ENCODE peak calls at places on chromosomes 6 and 20, in eight cellular contexts. W is dorsolateral prefrontal cortex, Y is mucosa of descending colon, A is heart right ventricle, Z is GM13977, O is left ventricle myocardium inferior, E is RWPE1, G is choroid plexus epithelial cell. X is an unnamed sample.

GRCh38 chr20:20363449-20364015 is 4.4 kb upstream of the INSM1 start:
- DNase-seq in G (no peak), E (no peak), Z (peak), Y (no peak), A (no peak), W (peak), O (no peak), X (no peak)

GRCh38 chr6:29953001-29953436 is 10.7 kb downstream of the HLA-A start:
- DNase-seq in W (no peak), A (no peak), Y (no peak), Z (no peak), O (no peak), G (no peak), E (peak), X (no peak)

GRCh38 chr20:48718914-48719578 is 108.8 kb downstream of the PREX1 start:
- DNase-seq in Y (peak), Z (no peak), G (no peak), E (no peak), A (no peak), W (no peak), O (no peak), X (no peak)

GRCh38 chr6:84601366-84601765 is 163.0 kb downstream of the TBX18 start:
- DNase-seq in Z (no peak), A (no peak), O (no peak), W (no peak), Y (no peak), G (no peak), E (no peak), X (no peak)

GRCh38 chr6:79821859-79822258 is 125.5 kb downstream of the ELOVL4 start:
- DNase-seq in O (no peak), A (no peak), G (peak), Z (no peak), E (peak), W (no peak), Y (no peak), X (no peak)

GRCh38 chr6:11093065-11093590 is 506 bp upstream of the SMIM13 start:
- DNase-seq in Y (no peak), E (peak), G (peak), O (no peak), W (no peak), A (no peak), Z (peak), X (no peak)

GRCh38 chr20:25319241-25320034 is 71.2 kb downstream of the ABHD12 start:
- DNase-seq in E (no peak), Z (no peak), A (no peak), Y (peak), W (no peak), O (no peak), G (no peak), X (no peak)

GRCh38 chr20:25081065-25081729 is 744 bp downstream of the VSX1 start:
- DNase-seq in W (no peak), Z (peak), G (no peak), E (peak), O (no peak), A (no peak), Y (peak), X (no peak)

DNA sequence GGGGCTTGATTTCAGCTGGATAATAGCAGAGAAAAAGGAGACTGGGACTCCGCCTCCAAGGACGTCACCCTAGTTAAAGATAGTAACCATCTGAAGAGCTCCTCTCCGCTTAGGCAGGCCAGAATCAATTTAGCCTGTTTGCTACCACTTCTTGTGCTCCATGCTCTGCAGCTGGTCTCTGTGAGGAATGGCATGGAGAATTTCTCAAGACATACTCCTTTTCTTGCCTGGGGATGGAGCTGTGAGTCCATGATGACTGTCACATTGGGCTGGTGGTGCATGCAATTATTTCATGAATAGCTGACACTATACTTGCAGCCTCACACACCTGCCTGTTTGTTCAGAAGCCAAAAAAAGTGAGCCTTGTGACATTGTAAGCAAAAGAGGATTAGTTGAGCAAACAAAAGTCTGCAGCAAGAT is 61.4 kb downstream of the TXLNB start:
- DNase-seq in Z (no peak), G (peak), O (no peak), W (no peak), E (no peak), Y (no peak), A (no peak), X (no peak)
- TF ChIP-seq CTCF in Z (peak), G (peak), O (peak), W (no peak), E (no peak), Y (no peak), A (no peak), X (peak)

GRCh38 chr6:160344281-160344680 is 3.9 kb upstream of the SLC22A3 start:
- DNase-seq in Y (no peak), W (no peak), A (no peak), E (peak), Z (no peak), O (no peak), G (no peak), X (no peak)

GRCh38 chr6:160347259-160348208 is 644 bp upstream of the SLC22A3 start:
- DNase-seq in A (no peak), O (no peak), Y (peak), Z (no peak), E (no peak), W (no peak), G (no peak), X (no peak)

GRCh38 chr6:160348209-160348551 is at the start of gene SLC22A3:
- DNase-seq in Y (peak), W (no peak), Z (no peak), E (peak), A (peak), O (peak), G (no peak), X (no peak)

GRCh38 chr6:160349837-160350236 is 1.7 kb downstream of the SLC22A3 start:
- DNase-seq in W (no peak), G (no peak), A (no peak), O (no peak), Y (peak), Z (no peak), E (no peak), X (no peak)

DNA sequence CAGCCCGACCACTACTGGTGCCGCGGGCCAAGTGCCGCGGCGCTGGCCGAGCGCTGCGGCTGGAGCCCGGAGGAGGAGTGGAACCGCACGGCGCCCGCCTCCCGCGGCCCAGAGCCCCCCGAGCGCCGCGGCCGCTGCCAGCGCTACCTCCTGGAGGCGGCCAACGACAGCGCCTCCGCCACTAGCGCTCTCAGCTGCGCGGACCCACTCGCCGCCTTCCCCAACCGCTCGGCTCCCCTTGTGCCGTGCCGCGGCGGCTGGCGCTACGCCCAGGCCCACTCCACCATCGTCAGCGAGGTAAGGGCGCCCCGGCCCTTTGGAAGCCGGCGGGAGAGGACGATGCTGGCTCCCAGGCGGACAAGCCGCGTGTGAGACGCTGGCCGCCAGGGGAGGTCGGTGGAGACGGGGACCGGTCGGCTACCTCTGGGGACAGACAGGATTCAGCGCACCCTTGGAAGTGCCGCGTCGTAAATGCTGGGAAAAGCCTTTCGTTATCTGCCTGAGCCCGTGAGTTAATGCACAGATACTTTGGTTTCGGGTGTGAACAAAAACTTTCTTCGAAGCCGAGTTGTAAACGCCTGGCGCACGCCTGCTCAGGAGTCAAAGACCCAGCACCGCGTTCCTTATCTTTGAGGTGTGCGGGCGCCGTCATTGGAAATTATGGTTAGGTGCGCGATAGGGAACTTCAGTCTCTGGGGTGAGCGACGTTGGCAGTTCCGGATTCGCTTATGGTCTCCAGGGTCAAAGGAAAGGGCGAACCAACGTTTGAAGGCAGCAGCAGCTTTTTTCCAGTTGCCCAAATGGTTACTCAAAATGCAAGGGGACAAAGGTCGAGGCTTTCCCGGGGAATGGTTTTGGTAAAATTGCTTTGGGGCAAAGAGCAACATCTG is 619 bp downstream of the SLC22A3 start:
- DNase-seq in Y (peak), W (no peak), Z (no peak), O (no peak), E (peak), A (peak), G (peak), X (no peak)
- TF ChIP-seq CTCF in Y (no peak), W (no peak), Z (no peak), O (no peak), E (peak), A (no peak), G (no peak), X (no peak)

GRCh38 chr6:99246602-99247001 is 102.9 kb downstream of the FAXC start:
- DNase-seq in A (no peak), G (no peak), Y (no peak), W (no peak), O (no peak), Z (no peak), E (no peak), X (no peak)

GRCh38 chr6:99241905-99242534 is 107.5 kb downstream of the FAXC start:
- DNase-seq in Z (peak), O (no peak), E (peak), A (no peak), W (peak), G (peak), Y (no peak), X (no peak)
- TF ChIP-seq CTCF in Z (peak), O (peak), E (peak), A (peak), W (peak), G (peak), Y (no peak), X (peak)

GRCh38 chr6:19789100-19789805 is 47.9 kb upstream of the ID4 start:
- DNase-seq in A (no peak), G (no peak), W (no peak), Z (no peak), O (no peak), Y (no peak), E (no peak), X (no peak)

GRCh38 chr6:19788684-19789083 is 48.5 kb upstream of the ID4 start:
- DNase-seq in Z (no peak), Y (no peak), G (peak), A (no peak), O (no peak), W (no peak), E (no peak), X (no peak)
- TF ChIP-seq CTCF in Z (no peak), Y (no peak), G (no peak), A (no peak), O (no peak), W (no peak), E (no peak), X (no peak)

GRCh38 chr6:158799051-158799792 is 19.9 kb downstream of the EZR start:
- DNase-seq in Z (no peak), O (no peak), A (no peak), E (no peak), W (peak), Y (peak), G (peak), X (peak)
- TF ChIP-seq CTCF in Z (no peak), O (peak), A (no peak), E (no peak), W (no peak), Y (no peak), G (no peak), X (peak)

DNA sequence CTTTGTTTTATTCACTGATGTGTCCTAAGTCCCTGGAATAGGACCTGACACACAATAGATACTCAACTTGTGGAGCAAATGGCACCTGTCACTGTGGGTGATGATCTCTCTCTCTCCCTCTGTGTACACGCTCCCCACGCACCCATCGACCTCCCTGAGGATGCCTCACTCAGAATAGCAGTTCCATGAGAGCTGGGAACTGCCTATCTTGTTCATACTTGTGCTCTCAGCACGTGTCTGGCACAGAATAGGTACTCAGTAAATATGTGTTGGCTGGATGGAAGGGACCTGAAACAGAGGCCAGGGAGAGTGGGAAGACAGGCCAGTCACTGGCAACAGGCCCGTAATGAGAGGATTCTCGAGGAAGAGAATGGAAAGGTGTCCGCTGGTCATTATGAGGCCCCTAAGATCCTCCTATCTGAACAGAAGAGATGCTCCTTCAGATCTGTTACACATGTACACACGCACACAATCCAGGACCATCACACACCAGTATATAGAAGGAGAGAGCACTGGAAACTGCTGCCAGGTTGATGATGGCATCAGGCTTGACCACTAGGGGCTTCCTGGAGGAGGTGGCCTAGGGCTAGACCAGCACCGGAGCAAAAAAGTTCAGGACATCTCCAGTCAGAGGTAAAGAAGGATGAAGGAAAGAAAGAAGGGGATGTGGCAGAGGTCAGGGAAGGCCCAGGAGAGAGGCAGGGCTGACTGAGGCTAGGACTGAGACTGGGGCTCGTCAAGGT is 30.9 kb downstream of the VEGFA start:
- DNase-seq in A (no peak), G (no peak), O (no peak), Y (no peak), Z (no peak), E (no peak), W (peak), X (no peak)
- TF ChIP-seq CTCF in A (no peak), G (peak), O (no peak), Y (no peak), Z (no peak), E (no peak), W (no peak), X (no peak)